ENCODE peak calls at places on chromosomes 16 and 17, in eight cellular contexts. U is hepatocyte, N is cardiac fibroblast, P is AG09319, M is heart right ventricle, X is heart left ventricle, S is breast epithelium, B is thyroid gland. O is an unnamed sample.
A peak's percentile ranks its signal among the peaks of the same experiment; 100 is the strongest.

GRCh38 chr17:32882734-32883133 is 5.8 kb upstream of the MYO1D start:
- DNase-seq in B (no peak), X (no peak), N (no peak), P (no peak), S (no peak), U (no peak), M (no peak), O (peak; percentile 45)

GRCh38 chr17:39165844-39166349 is at the start of gene ARL5C:
- DNase-seq in P (no peak), N (no peak), S (no peak), B (no peak), M (no peak), U (no peak), X (no peak), O (no peak)

GRCh38 chr17:5758651-5759050 is 174.3 kb upstream of the NLRP1 start:
- DNase-seq in S (no peak), X (no peak), N (peak; percentile 39), P (no peak), B (no peak), U (no peak), M (no peak), O (peak; percentile 76)

GRCh38 chr17:71110326-71110725 is 941.0 kb downstream of the KCNJ2 start:
- DNase-seq in N (no peak), U (no peak), B (no peak), X (no peak), M (no peak), P (no peak), S (no peak), O (no peak)

GRCh38 chr16:86302710-86303109 is 207.6 kb upstream of the FOXF1 start:
- DNase-seq in B (no peak), S (no peak), P (no peak), U (no peak), M (no peak), N (no peak), X (no peak), O (no peak)

GRCh38 chr17:15263206-15263579 is 1.9 kb downstream of the PMP22 start:
- DNase-seq in B (peak; percentile 92), X (peak; percentile 96), P (peak; percentile 75), S (peak; percentile 76), M (peak; percentile 91), U (peak; percentile 77), N (peak; percentile 96), O (peak; percentile 80)

GRCh38 chr17:76968707-76969597 is 100.7 kb downstream of the MGAT5B start:
- DNase-seq in U (peak; percentile 53), X (no peak), M (no peak), S (no peak), P (no peak), B (peak; percentile 20), N (peak; percentile 6), O (no peak)

GRCh38 chr16:85894266-85894665 is 4.7 kb upstream of the IRF8 start:
- DNase-seq in M (no peak), U (no peak), B (no peak), P (no peak), S (no peak), N (no peak), X (no peak), O (no peak)

GRCh38 chr16:89317101-89317671 is 99.7 kb downstream of the ZNF778 start:
- DNase-seq in B (no peak), N (no peak), U (no peak), S (no peak), P (no peak), M (no peak), X (peak; percentile 17), O (no peak)

GRCh38 chr16:71338193-71338592 is 20.3 kb upstream of the CALB2 start:
- DNase-seq in M (no peak), S (no peak), X (no peak), N (no peak), B (no peak), P (no peak), U (no peak), O (no peak)

GRCh38 chr16:83956336-83957289 is 3.6 kb downstream of the OSGIN1 start:
- DNase-seq in U (peak; percentile 87), S (peak; percentile 80), P (peak; percentile 44), N (peak; percentile 83), B (peak; percentile 73), X (peak; percentile 86), M (peak; percentile 78), O (peak; percentile 65)

GRCh38 chr16:13911306-13911705 is 8.6 kb upstream of the ERCC4 start:
- DNase-seq in N (no peak), S (no peak), M (no peak), P (no peak), B (no peak), X (no peak), U (no peak), O (no peak)

GRCh38 chr16:64626771-64627170 is 495.1 kb downstream of the CDH11 start:
- DNase-seq in B (no peak), U (peak; percentile 16), X (no peak), N (no peak), P (no peak), S (no peak), M (no peak), O (no peak)

GRCh38 chr17:83122834-83123233 is 43.4 kb downstream of the METRNL start:
- DNase-seq in S (peak; percentile 20), M (no peak), X (no peak), P (no peak), U (no peak), B (peak; percentile 50), N (no peak), O (no peak)

GRCh38 chr16:88810868-88811599 is 694 bp downstream of the APRT start:
- DNase-seq in P (no peak), X (peak; percentile 88), N (peak; percentile 86), U (peak; percentile 93), B (peak; percentile 83), M (peak; percentile 72), S (peak; percentile 77), O (peak; percentile 40)

GRCh38 chr17:41404024-41404651 is 6.7 kb upstream of the KRT31 start:
- DNase-seq in U (peak; percentile 63), B (peak; percentile 22), P (peak; percentile 83), S (no peak), M (peak; percentile 13), N (peak; percentile 56), X (peak; percentile 22), O (peak; percentile 97)

GRCh38 chr17:42493324-42493723 is 34.6 kb downstream of the ATP6V0A1 start:
- DNase-seq in S (no peak), B (no peak), X (no peak), P (no peak), M (no peak), U (no peak), N (no peak), O (no peak)

GRCh38 chr17:42484304-42484703 is 25.6 kb downstream of the ATP6V0A1 start:
- DNase-seq in B (no peak), S (no peak), M (no peak), N (no peak), P (no peak), X (no peak), U (no peak), O (no peak)

GRCh38 chr17:42485680-42486079 is 27.0 kb downstream of the ATP6V0A1 start:
- DNase-seq in B (no peak), U (no peak), M (no peak), P (no peak), S (no peak), X (no peak), N (peak; percentile 27), O (peak; percentile 5)

DNA sequence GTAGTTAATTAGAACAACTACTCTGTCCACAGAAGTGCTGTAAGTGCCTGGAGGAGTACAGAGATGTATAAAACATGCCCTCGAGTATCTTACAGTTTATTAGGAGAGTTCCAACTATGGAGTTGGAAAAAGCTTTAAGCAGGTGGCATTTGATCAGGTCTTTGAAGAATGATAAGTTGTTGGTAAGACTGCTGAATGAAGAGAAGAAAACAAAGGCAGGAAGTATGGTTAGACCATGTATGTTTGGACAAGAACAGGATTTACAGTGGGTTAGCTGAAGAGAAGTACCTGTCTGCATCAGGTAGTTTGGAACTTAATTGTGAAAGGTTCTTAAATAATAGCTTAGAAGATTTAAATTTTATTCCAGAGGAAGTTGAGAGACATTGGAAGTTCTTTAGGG is 29.4 kb downstream of the ATP6V0A1 start:
- DNase-seq in P (no peak), S (no peak), B (no peak), X (no peak), M (no peak), N (no peak), U (no peak), O (no peak)
- TF ChIP-seq CTCF in P (no peak), S (no peak), B (no peak), X (no peak), M (no peak), N (no peak), U (no peak), O (no peak)

GRCh38 chr16:5526826-5527225 is 429.2 kb upstream of the EEF2KMT start:
- DNase-seq in B (no peak), U (no peak), N (no peak), S (no peak), X (no peak), P (no peak), M (no peak), O (no peak)
- TF ChIP-seq CTCF in B (no peak), U (no peak), N (no peak), S (no peak), X (no peak), P (no peak), M (no peak), O (no peak)

GRCh38 chr17:44561237-44561623 is 3.9 kb downstream of the FZD2 start:
- DNase-seq in M (no peak), U (no peak), S (no peak), B (no peak), P (no peak), X (no peak), N (no peak), O (no peak)

GRCh38 chr17:44569459-44569858 is 12.2 kb downstream of the FZD2 start:
- DNase-seq in N (no peak), S (no peak), X (no peak), M (no peak), P (no peak), U (no peak), B (no peak), O (no peak)

GRCh38 chr17:44568311-44568710 is 11.0 kb downstream of the FZD2 start:
- DNase-seq in M (no peak), P (no peak), S (no peak), U (no peak), N (no peak), X (no peak), B (no peak), O (no peak)

GRCh38 chr17:44564429-44564828 is 7.1 kb downstream of the FZD2 start:
- DNase-seq in P (no peak), X (no peak), B (no peak), S (no peak), U (no peak), M (no peak), N (no peak), O (no peak)

GRCh38 chr17:44565866-44566443 is 8.7 kb downstream of the FZD2 start:
- DNase-seq in N (no peak), S (no peak), B (no peak), M (no peak), X (no peak), P (no peak), U (no peak), O (no peak)
- TF ChIP-seq CTCF in N (peak; percentile 61), S (no peak), B (no peak), M (no peak), X (peak; percentile 20), P (peak; percentile 35), U (peak; percentile 19), O (peak; percentile 86)

GRCh38 chr17:17109231-17109630 is 67.0 kb downstream of the MPRIP start:
- DNase-seq in X (no peak), M (no peak), P (no peak), U (no peak), N (no peak), B (peak; percentile 48), S (no peak), O (no peak)
- TF ChIP-seq CTCF in X (no peak), M (peak; percentile 26), P (no peak), U (no peak), N (no peak), B (no peak), S (no peak), O (peak; percentile 1)